ENCODE peak calls at places on chromosomes 3 and 15, in four cellular contexts. E is epithelial cell of esophagus, R is endothelial cell, Q is HFFc6. J is an unnamed sample.
A peak's percentile ranks its signal among the peaks of the same experiment; 100 is the strongest.

GRCh38 chr3:59392116-59392515 is 342.3 kb upstream of the CFAP20DC start:
- DNase-seq in E (no peak), R (no peak), Q (no peak), J (no peak)

GRCh38 chr3:146503459-146504202 is 34.3 kb upstream of the PLSCR2 start:
- DNase-seq in E (peak; percentile 95), R (no peak), Q (peak; percentile 52), J (peak; percentile 65)

GRCh38 chr3:183818706-183819624 is 6.4 kb downstream of the MAP6D1 start:
- DNase-seq in E (no peak), R (no peak), Q (no peak), J (no peak)

GRCh38 chr15:99361541-99362185 is 110.4 kb downstream of the LRRC28 start:
- DNase-seq in E (peak; percentile 59), R (no peak), Q (peak; percentile 15), J (peak; percentile 10)

GRCh38 chr3:10950476-10951294 is 41.9 kb upstream of the SLC6A1 start:
- DNase-seq in E (peak; percentile 58), R (peak; percentile 37), Q (peak; percentile 39), J (peak; percentile 30)

GRCh38 chr15:29534378-29534777 is 264.8 kb upstream of the NSMCE3 start:
- DNase-seq in E (no peak), R (no peak), Q (peak; percentile 1), J (no peak)

GRCh38 chr3:45664558-45664957 is 24.6 kb upstream of the SACM1L start:
- DNase-seq in E (no peak), R (no peak), Q (no peak), J (no peak)

GRCh38 chr15:38460543-38460942 is 6.6 kb downstream of the FAM98B start:
- DNase-seq in E (no peak), R (no peak), Q (no peak), J (no peak)

GRCh38 chr3:15152166-15152565 is 53.2 kb upstream of the RBSN start:
- DNase-seq in E (no peak), R (no peak), Q (no peak), J (no peak)

GRCh38 chr15:94692697-94693096 is 461.3 kb downstream of the MCTP2 start:
- DNase-seq in E (peak; percentile 80), R (no peak), Q (no peak), J (no peak)

GRCh38 chr3:11803977-11804903 is 42.4 kb downstream of the TAMM41 start:
- DNase-seq in E (peak; percentile 75), R (peak; percentile 25), Q (peak; percentile 60), J (no peak)

GRCh38 chr3:23062582-23062981 is 140.5 kb upstream of the UBE2E2 start:
- DNase-seq in E (no peak), R (no peak), Q (no peak), J (no peak)

GRCh38 chr3:114442251-114442650 is 148.4 kb downstream of the TIGIT start:
- DNase-seq in E (peak; percentile 31), R (no peak), Q (peak; percentile 51), J (peak; percentile 65)

GRCh38 chr3:138890555-138891187 is 55.9 kb upstream of the PIK3CB start:
- DNase-seq in E (no peak), R (no peak), Q (no peak), J (no peak)

GRCh38 chr3:57298041-57298440 is 5.6 kb upstream of the ASB14 start:
- DNase-seq in E (peak; percentile 90), R (no peak), Q (peak; percentile 40), J (peak; percentile 30)

GRCh38 chr3:72641684-72642083 is 206.6 kb downstream of the SHQ1 start:
- DNase-seq in E (peak; percentile 38), R (no peak), Q (no peak), J (no peak)

GRCh38 chr3:12934431-12934830 is 93.1 kb upstream of the RPL32 start:
- DNase-seq in E (no peak), R (no peak), Q (peak; percentile 51), J (peak; percentile 47)

GRCh38 chr3:108125550-108126071 is 34.8 kb upstream of the CD47 start:
- DNase-seq in E (no peak), R (peak; percentile 71), Q (no peak), J (no peak)

GRCh38 chr3:99049164-99049563 is 147.7 kb upstream of the DCBLD2 start:
- DNase-seq in E (no peak), R (no peak), Q (no peak), J (no peak)
- TF ChIP-seq CTCF in E (no peak), R (no peak), Q (no peak), J (no peak)

DNA sequence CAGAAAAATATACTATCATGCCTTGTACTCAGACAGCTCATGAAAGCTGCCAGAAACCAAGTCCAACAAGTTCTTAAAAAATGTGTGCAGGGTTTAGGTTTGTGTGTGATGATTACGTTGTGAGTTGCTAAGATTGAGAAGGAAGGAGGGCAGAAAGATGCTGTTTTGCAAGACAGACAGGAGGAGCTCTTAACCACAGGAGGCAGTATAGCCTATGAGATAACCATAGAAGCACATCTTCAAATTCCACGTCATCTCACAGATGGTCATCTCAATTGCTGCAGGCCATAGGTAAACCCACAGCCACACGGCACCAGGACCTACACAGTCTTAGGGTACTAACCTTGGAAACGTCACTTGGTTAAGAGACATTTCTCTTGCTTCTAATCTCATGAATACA is 192.0 kb downstream of the STT3B start:
- DNase-seq in E (peak; percentile 60), R (no peak), Q (no peak), J (no peak)
- TF ChIP-seq CTCF in E (peak; percentile 54), R (no peak), Q (peak; percentile 47), J (peak; percentile 20)

DNA sequence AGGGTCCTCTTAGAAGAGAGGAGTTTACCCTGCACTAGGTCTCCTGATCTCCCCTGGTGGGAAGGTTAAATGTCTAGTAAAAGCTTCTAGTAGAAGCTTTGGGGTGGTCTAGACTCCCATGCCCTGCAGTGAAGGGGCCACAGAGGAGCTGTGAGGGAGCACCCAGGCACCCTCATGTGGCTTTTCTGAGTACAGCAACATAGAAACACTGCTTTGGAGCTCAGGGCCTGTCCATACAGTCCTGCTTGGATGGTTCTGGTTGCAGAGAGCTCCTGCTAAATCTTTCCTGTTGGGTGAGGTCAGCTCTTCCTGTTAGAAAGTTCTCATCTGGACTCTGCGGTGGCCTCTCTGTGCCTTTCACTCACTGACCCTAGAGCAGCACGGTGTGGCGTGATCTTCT is 47.8 kb downstream of the GPD1L start:
- DNase-seq in E (peak; percentile 26), R (peak; percentile 28), Q (no peak), J (no peak)
- TF ChIP-seq CTCF in E (peak; percentile 50), R (no peak), Q (peak; percentile 51), J (no peak)

DNA sequence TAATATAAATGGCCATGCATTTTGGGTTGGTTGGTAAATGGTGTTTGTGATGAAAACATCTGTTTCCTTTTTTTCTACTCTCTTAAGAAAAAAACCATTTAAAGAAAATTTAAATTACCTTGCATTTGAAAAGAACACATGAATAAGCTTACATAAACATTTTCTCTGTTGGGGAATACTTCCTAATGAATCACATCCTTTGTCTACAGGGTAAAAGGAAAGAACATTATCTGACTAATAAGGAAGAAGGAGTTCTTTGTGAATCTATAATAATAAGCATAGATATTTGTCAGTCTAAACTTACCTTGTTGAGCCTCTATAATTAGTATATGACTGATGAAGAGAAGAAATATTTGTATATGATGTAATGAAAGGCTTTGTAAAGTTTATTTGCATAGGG is 254.1 kb upstream of the ZNF717 start:
- DNase-seq in E (peak; percentile 71), R (no peak), Q (no peak), J (peak; percentile 58)
- TF ChIP-seq CTCF in E (no peak), R (no peak), Q (no peak), J (no peak)

GRCh38 chr3:177565981-177566380 is 368.7 kb upstream of the TBL1XR1 start:
- DNase-seq in E (peak; percentile 69), R (no peak), Q (no peak), J (no peak)
- TF ChIP-seq CTCF in E (no peak), R (no peak), Q (no peak), J (no peak)

GRCh38 chr3:60469481-60469880 is 781.8 kb downstream of the FHIT start:
- DNase-seq in E (no peak), R (no peak), Q (no peak), J (no peak)

GRCh38 chr3:60461199-60461598 is 790.1 kb downstream of the FHIT start:
- DNase-seq in E (no peak), R (no peak), Q (no peak), J (no peak)

DNA sequence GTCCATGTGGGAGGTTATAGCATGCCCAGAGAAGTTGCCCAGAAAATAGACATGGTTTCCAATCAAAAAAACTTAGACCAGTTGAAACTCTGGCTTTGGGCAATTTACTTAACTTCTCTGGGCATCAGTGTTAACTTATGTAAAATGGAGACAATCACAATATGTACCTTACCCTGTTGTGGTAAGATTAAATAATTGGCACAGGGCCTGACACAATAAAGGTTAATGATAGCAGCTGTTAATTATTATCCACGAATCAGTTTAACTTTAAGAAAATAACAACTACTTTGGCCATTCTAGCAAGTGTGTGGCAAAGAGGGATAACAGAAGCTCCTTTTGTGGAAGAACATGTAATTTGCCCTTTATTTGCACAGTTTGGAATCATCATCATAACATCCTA is 787.6 kb downstream of the FHIT start:
- DNase-seq in E (no peak), R (no peak), Q (no peak), J (no peak)
- TF ChIP-seq CTCF in E (no peak), R (no peak), Q (no peak), J (no peak)

GRCh38 chr3:48765376-48765775 is 48.4 kb upstream of the IP6K2 start:
- DNase-seq in E (peak; percentile 70), R (no peak), Q (peak; percentile 12), J (no peak)
- TF ChIP-seq CTCF in E (peak; percentile 61), R (no peak), Q (peak; percentile 53), J (no peak)

GRCh38 chr3:51995346-51996156 is at the start of gene RPL29:
- DNase-seq in E (peak; percentile 97), R (peak; percentile 84), Q (peak; percentile 94), J (peak; percentile 98)
- TF ChIP-seq CTCF in E (peak; percentile 24), R (no peak), Q (peak; percentile 62), J (no peak)

GRCh38 chr3:14148041-14148985 is 23.5 kb downstream of the TMEM43 start:
- DNase-seq in E (no peak), R (peak; percentile 70), Q (no peak), J (no peak)
- TF ChIP-seq CTCF in E (no peak), R (peak; percentile 62), Q (peak; percentile 34), J (peak; percentile 9)